ENCODE peak calls at places on chromosomes 6 and 20, in eight cellular contexts. A, X, Q, B, H, P, U and C are unnamed samples.

GRCh38 chr6:42460892-42461291 is 9.2 kb upstream of the TRERF1 start:
- DNase-seq in A (no peak), X (no peak), Q (no peak), B (no peak), H (no peak), P (no peak), U (no peak), C (no peak)

GRCh38 chr20:18511566-18511965 is 3.8 kb downstream of the SEC23B start:
- DNase-seq in A (no peak), X (no peak), Q (no peak), B (no peak), H (no peak), P (no peak), U (no peak), C (no peak)

GRCh38 chr6:12266571-12266970 is 23.6 kb upstream of the EDN1 start:
- DNase-seq in A (no peak), X (no peak), Q (no peak), B (no peak), H (no peak), P (no peak), U (no peak), C (no peak)

GRCh38 chr6:30568245-30568644 is 3.0 kb upstream of the ABCF1 start:
- DNase-seq in A (no peak), X (no peak), Q (no peak), B (no peak), H (no peak), P (no peak), U (no peak), C (no peak)

GRCh38 chr6:121865811-121866210 is 430.4 kb downstream of the GJA1 start:
- DNase-seq in A (no peak), X (no peak), Q (no peak), B (no peak), H (no peak), P (no peak), U (no peak), C (no peak)

GRCh38 chr6:51541847-51542246 is 545.6 kb downstream of the PKHD1 start:
- DNase-seq in A (peak), X (no peak), Q (no peak), B (no peak), H (no peak), P (no peak), U (no peak), C (no peak)

GRCh38 chr6:142943746-142944125 is 1.2 kb downstream of the HIVEP2 start:
- DNase-seq in A (no peak), X (peak), Q (peak), B (no peak), H (peak), P (peak), U (no peak), C (no peak)

GRCh38 chr20:23445596-23446217 is 6.2 kb downstream of the CSTL1 start:
- DNase-seq in A (peak), X (no peak), Q (no peak), B (no peak), H (no peak), P (no peak), U (no peak), C (no peak)

GRCh38 chr6:155275808-155276480 is 12.1 kb downstream of the CLDN20 start:
- DNase-seq in A (no peak), X (no peak), Q (no peak), B (no peak), H (no peak), P (no peak), U (peak), C (no peak)

GRCh38 chr6:34412054-34412453 is 13.8 kb downstream of the RPS10 start:
- DNase-seq in A (no peak), X (no peak), Q (no peak), B (no peak), H (no peak), P (no peak), U (peak), C (no peak)

GRCh38 chr20:46400828-46401477 is 5.5 kb downstream of the ELMO2 start:
- DNase-seq in A (no peak), X (no peak), Q (peak), B (no peak), H (no peak), P (no peak), U (no peak), C (no peak)

GRCh38 chr6:31308050-31308844 is 36.4 kb upstream of the HLA-C start:
- DNase-seq in A (no peak), X (peak), Q (peak), B (no peak), H (peak), P (peak), U (no peak), C (no peak)

GRCh38 chr6:16667509-16667908 is 93.8 kb downstream of the ATXN1 start:
- DNase-seq in A (no peak), X (no peak), Q (no peak), B (no peak), H (no peak), P (no peak), U (no peak), C (no peak)

GRCh38 chr20:52469143-52469542 is 277.6 kb upstream of the ZFP64 start:
- DNase-seq in A (no peak), X (no peak), Q (no peak), B (no peak), H (no peak), P (no peak), U (no peak), C (no peak)

GRCh38 chr20:1971893-1972586 is 21.8 kb downstream of the PDYN start:
- DNase-seq in A (no peak), X (no peak), Q (no peak), B (no peak), H (no peak), P (no peak), U (no peak), C (no peak)

GRCh38 chr6:117907600-117908245 is 659 bp downstream of the SLC35F1 start:
- DNase-seq in A (no peak), X (peak), Q (peak), B (no peak), H (peak), P (no peak), U (peak), C (peak)

GRCh38 chr20:52410182-52410647 is 218.6 kb upstream of the ZFP64 start:
- DNase-seq in A (peak), X (no peak), Q (no peak), B (no peak), H (no peak), P (no peak), U (no peak), C (no peak)

GRCh38 chr6:170416959-170417606 is 110.5 kb downstream of the FAM120B start:
- DNase-seq in A (no peak), X (no peak), Q (peak), B (no peak), H (no peak), P (no peak), U (no peak), C (no peak)

GRCh38 chr6:43584892-43585570 is 9.0 kb downstream of the POLH start:
- DNase-seq in A (no peak), X (no peak), Q (no peak), B (no peak), H (no peak), P (no peak), U (no peak), C (no peak)

GRCh38 chr20:38114353-38114791 is 50.7 kb downstream of the TGM2 start:
- DNase-seq in A (no peak), X (no peak), Q (peak), B (no peak), H (no peak), P (no peak), U (no peak), C (no peak)

GRCh38 chr6:166997768-166998255 is 1.4 kb upstream of the CEP43 start:
- DNase-seq in A (peak), X (peak), Q (peak), B (peak), H (peak), P (peak), U (peak), C (peak)

GRCh38 chr20:43736588-43737091 is 9.8 kb upstream of the GTSF1L start:
- DNase-seq in A (no peak), X (no peak), Q (peak), B (no peak), H (no peak), P (peak), U (no peak), C (no peak)

GRCh38 chr6:118902731-118903130 is 8.8 kb downstream of the ASF1A start:
- DNase-seq in A (no peak), X (no peak), Q (no peak), B (no peak), H (no peak), P (no peak), U (no peak), C (no peak)

GRCh38 chr6:43687079-43687436 is 533 bp downstream of the MRPS18A start:
- DNase-seq in A (no peak), X (no peak), Q (no peak), B (no peak), H (no peak), P (no peak), U (no peak), C (no peak)

GRCh38 chr6:143694560-143694959 is 16.8 kb downstream of the PHACTR2 start:
- DNase-seq in A (peak), X (no peak), Q (no peak), B (no peak), H (no peak), P (no peak), U (no peak), C (no peak)

GRCh38 chr6:34792605-34793500 is 970 bp downstream of the BLTP3A start:
- DNase-seq in A (peak), X (peak), Q (peak), B (no peak), H (no peak), P (no peak), U (no peak), C (peak)

GRCh38 chr6:125667326-125667725 is 82.1 kb upstream of the HEY2 start:
- DNase-seq in A (no peak), X (no peak), Q (no peak), B (no peak), H (no peak), P (no peak), U (no peak), C (no peak)

GRCh38 chr6:23547851-23548250 is 578.2 kb upstream of the NRSN1 start:
- DNase-seq in A (no peak), X (peak), Q (peak), B (no peak), H (no peak), P (no peak), U (no peak), C (no peak)
- TF ChIP-seq CTCF in A (peak), X (no peak), Q (peak), B (no peak), H (peak), P (no peak), U (no peak), C (no peak)

GRCh38 chr6:33271608-33272357 is at the start of the genes RPS18 and VPS52:
- DNase-seq in A (peak), X (peak), Q (peak), B (peak), H (peak), P (peak), U (peak), C (peak)

GRCh38 chr6:33272358-33273128 is 668 bp downstream of the RPS18 start:
- DNase-seq in A (no peak), X (no peak), Q (no peak), B (no peak), H (no peak), P (no peak), U (no peak), C (no peak)

GRCh38 chr6:33273924-33274902 is 2.3 kb downstream of the RPS18 start:
- DNase-seq in A (no peak), X (no peak), Q (no peak), B (no peak), H (no peak), P (no peak), U (no peak), C (no peak)

GRCh38 chr6:33273129-33273923 is 1.5 kb downstream of the RPS18 start:
- DNase-seq in A (no peak), X (no peak), Q (no peak), B (no peak), H (no peak), P (no peak), U (no peak), C (no peak)

DNA sequence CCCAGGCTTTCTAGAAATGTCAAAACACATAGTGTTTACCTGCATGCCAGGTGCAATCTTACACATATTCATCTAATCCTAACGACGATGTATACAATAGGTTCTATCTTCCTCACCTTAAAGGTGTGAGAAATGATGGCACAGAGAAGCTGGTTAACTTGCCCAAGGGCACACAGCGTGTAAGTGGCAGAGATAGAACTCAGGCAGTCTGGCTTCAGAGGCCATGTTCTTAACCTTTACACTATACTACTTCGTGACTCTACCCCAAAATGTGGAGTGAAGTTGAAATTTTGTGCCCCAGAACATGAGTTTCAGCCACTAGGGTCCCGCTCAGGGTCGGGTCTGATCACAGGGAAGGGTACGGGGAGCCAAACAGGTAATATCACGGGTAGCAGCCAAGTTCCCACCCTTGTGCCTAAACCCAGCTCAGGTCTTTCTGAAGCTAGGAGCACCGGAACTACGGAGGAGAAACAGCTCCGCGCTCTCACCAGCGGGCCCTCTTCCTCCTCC is 523 bp downstream of the VPS52 start:
- DNase-seq in A (no peak), X (no peak), Q (no peak), B (no peak), H (no peak), P (no peak), U (no peak), C (no peak)
- TF ChIP-seq CTCF in A (no peak), X (peak), Q (peak), B (no peak), H (no peak), P (no peak), U (no peak), C (peak)

GRCh38 chr6:70103798-70104197 is 199.1 kb downstream of the COL9A1 start:
- DNase-seq in A (no peak), X (no peak), Q (no peak), B (no peak), H (no peak), P (no peak), U (no peak), C (no peak)
- TF ChIP-seq CTCF in A (peak), X (peak), Q (peak), B (peak), H (peak), P (peak), U (peak), C (peak)

GRCh38 chr20:5935384-5935783 is 14.9 kb downstream of the TRMT6 start:
- DNase-seq in A (no peak), X (no peak), Q (no peak), B (no peak), H (no peak), P (no peak), U (no peak), C (no peak)

GRCh38 chr20:5931411-5931810 is 18.9 kb downstream of the TRMT6 start:
- DNase-seq in A (no peak), X (no peak), Q (no peak), B (no peak), H (no peak), P (no peak), U (no peak), C (no peak)

GRCh38 chr20:5938456-5939029 is 11.8 kb downstream of the TRMT6 start:
- DNase-seq in A (no peak), X (no peak), Q (no peak), B (no peak), H (no peak), P (no peak), U (no peak), C (no peak)

GRCh38 chr20:5932796-5933195 is 17.5 kb downstream of the TRMT6 start:
- DNase-seq in A (no peak), X (no peak), Q (no peak), B (no peak), H (no peak), P (no peak), U (no peak), C (no peak)

DNA sequence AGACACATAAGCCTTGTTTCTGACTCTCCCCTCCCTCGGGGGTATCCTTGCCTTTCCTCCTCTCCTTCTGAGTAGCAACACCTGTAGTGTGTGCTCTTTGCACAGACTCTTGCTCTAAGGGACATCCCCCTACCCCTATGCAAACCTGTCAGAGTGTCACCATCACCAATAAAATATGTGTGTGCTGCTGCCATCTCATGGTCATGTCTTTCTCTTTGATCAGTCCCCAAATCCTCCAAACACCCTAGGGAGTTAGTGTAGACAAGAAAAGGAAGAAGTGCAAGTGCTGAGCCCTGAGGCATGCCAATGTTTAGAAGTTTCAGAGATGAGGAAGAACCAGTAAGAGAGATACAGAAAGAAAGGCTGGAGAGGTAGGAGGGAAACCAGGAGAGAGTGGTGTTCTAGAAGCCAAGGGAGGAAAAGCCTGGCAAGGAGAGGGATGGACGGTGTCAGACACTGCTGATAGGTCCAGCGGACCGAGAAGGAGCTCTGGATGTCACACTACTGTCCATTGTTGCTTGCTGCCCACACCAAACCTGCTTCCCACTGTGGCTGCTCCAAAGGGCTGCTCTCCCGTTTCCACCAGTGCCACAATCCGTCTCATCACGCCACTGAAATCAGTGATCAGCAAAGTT is 16.4 kb downstream of the TRMT6 start:
- DNase-seq in A (no peak), X (no peak), Q (peak), B (no peak), H (no peak), P (no peak), U (no peak), C (no peak)
- TF ChIP-seq CTCF in A (peak), X (no peak), Q (peak), B (no peak), H (no peak), P (peak), U (no peak), C (no peak)

GRCh38 chr6:14283600-14284235 is 166.1 kb downstream of the CD83 start:
- DNase-seq in A (no peak), X (no peak), Q (peak), B (no peak), H (no peak), P (no peak), U (no peak), C (no peak)
- TF ChIP-seq CTCF in A (peak), X (no peak), Q (peak), B (no peak), H (peak), P (no peak), U (no peak), C (no peak)

GRCh38 chr6:144951730-144952437 is 666.7 kb downstream of the UTRN start:
- DNase-seq in A (no peak), X (no peak), Q (peak), B (no peak), H (no peak), P (no peak), U (no peak), C (no peak)
- TF ChIP-seq CTCF in A (no peak), X (no peak), Q (peak), B (no peak), H (no peak), P (no peak), U (no peak), C (no peak)

DNA sequence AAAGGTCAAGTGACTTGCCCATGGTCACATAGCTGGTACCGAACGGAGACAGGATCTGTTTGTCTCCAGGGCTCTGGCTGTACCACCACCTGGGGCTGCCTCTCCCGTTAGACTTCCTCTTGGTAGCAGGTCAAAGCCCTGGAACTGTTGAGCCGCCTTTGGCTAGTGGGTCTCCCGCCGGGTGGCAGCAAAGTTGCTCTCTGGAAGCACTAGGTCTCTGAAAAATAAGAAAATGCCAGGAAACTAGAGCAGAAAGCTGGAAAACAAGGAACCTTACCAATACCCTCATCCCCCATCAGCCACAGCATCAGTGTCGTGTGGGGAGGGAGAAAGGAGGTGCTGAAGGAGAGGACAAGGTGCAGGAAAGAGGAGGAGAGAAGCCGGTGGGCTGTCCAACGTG is 291.0 kb upstream of the SUPT3H start:
- DNase-seq in A (no peak), X (no peak), Q (peak), B (no peak), H (no peak), P (no peak), U (no peak), C (no peak)
- TF ChIP-seq CTCF in A (no peak), X (no peak), Q (peak), B (no peak), H (no peak), P (no peak), U (no peak), C (no peak)

DNA sequence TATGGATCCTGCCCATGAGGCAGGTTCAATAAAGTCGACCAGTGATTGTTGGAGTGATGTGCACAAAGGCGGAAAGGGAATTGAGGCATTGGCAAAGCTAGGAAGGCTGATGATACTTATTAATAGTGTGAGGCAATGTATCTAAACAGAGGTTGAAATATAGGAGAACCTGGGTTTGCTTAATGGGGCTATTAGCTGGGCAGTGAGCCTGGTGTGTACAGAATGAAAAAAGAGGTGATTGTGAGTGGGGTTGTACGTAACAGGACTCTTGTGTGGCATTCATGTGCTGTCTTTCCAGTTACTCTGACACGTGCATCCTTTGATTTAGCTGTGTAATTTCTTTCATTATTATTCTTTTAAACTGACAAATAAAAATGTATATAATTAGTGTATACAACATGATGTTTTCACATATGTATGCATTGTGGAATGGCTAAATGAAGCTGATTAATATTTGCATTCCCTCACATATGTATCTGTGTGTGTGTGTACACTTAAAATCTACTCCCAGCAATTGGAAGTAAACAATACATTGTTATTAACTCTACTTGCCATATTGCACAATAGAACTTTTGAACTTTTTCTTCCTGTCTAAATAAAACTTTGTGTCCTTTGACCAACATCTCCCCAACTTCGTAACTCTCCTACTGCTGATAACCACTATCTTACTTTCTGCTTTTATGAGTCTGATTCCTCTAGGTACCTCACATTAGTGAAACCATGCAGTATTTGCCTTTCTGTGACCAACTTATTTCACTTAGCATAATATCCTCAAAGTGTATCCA is 220.5 kb upstream of the SLC35B3 start:
- DNase-seq in A (no peak), X (no peak), Q (no peak), B (no peak), H (no peak), P (no peak), U (no peak), C (no peak)
- TF ChIP-seq CTCF in A (no peak), X (no peak), Q (no peak), B (no peak), H (no peak), P (no peak), U (no peak), C (no peak)

GRCh38 chr6:92534109-92534508 is 885.2 kb downstream of the EPHA7 start:
- DNase-seq in A (no peak), X (no peak), Q (no peak), B (no peak), H (no peak), P (no peak), U (no peak), C (no peak)
- TF ChIP-seq CTCF in A (no peak), X (no peak), Q (no peak), B (no peak), H (no peak), P (no peak), U (no peak), C (no peak)

GRCh38 chr6:136338486-136338885 is 48.8 kb upstream of the BCLAF1 start:
- DNase-seq in A (no peak), X (no peak), Q (no peak), B (no peak), H (no peak), P (no peak), U (no peak), C (no peak)
- TF ChIP-seq CTCF in A (peak), X (no peak), Q (peak), B (no peak), H (no peak), P (no peak), U (no peak), C (no peak)